ENCODE peak calls at places on chromosomes 7 and 10, in seven cellular contexts. S, Z, J, G, T, L and R are unnamed samples.

GRCh38 chr10:17038627-17039026 is 91.0 kb downstream of the CUBN start:
- DNase-seq in S (no peak), Z (no peak), J (no peak), G (no peak), T (no peak), L (no peak), R (peak)

GRCh38 chr7:152859781-152860191 is 100.2 kb downstream of the ACTR3B start:
- DNase-seq in S (peak), Z (no peak), J (no peak), G (no peak), T (no peak), L (peak), R (no peak)

GRCh38 chr7:18974803-18975202 is 142.6 kb downstream of the TWIST1 start:
- DNase-seq in S (peak), Z (no peak), J (no peak), G (no peak), T (peak), L (peak), R (peak)

GRCh38 chr7:22660293-22660692 is 66.7 kb upstream of the IL6 start:
- DNase-seq in S (no peak), Z (no peak), J (no peak), G (no peak), T (no peak), L (no peak), R (no peak)

GRCh38 chr10:95767884-95768556 is 12.1 kb downstream of the ENTPD1 start:
- DNase-seq in S (no peak), Z (no peak), J (peak), G (no peak), T (peak), L (peak), R (peak)

GRCh38 chr7:92680458-92680857 is 90.3 kb upstream of the FAM133B start:
- DNase-seq in S (no peak), Z (no peak), J (no peak), G (no peak), T (peak), L (peak), R (peak)

GRCh38 chr10:110144526-110144925 is 62.9 kb upstream of the MXI1 start:
- DNase-seq in S (no peak), Z (no peak), J (no peak), G (no peak), T (no peak), L (no peak), R (peak)

GRCh38 chr10:106224676-106225075 is 939.8 kb downstream of the SORCS1 start:
- DNase-seq in S (no peak), Z (no peak), J (no peak), G (no peak), T (no peak), L (peak), R (peak)

GRCh38 chr7:127887096-127887495 is 144.1 kb downstream of the LRRC4 start:
- DNase-seq in S (no peak), Z (no peak), J (no peak), G (no peak), T (no peak), L (no peak), R (no peak)

GRCh38 chr7:48041665-48041995 is 6.3 kb downstream of the C7orf57 start:
- DNase-seq in S (peak), Z (no peak), J (no peak), G (no peak), T (no peak), L (peak), R (peak)

GRCh38 chr10:96497391-96497790 is 16.3 kb downstream of the TLL2 start:
- DNase-seq in S (no peak), Z (no peak), J (no peak), G (no peak), T (no peak), L (no peak), R (no peak)

GRCh38 chr10:86481761-86482160 is 39.8 kb downstream of the WAPL start:
- DNase-seq in S (no peak), Z (no peak), J (no peak), G (no peak), T (no peak), L (no peak), R (no peak)

GRCh38 chr7:97039374-97040065 is 14.9 kb upstream of the DLX5 start:
- DNase-seq in S (no peak), Z (no peak), J (no peak), G (no peak), T (no peak), L (no peak), R (no peak)

GRCh38 chr10:128751284-128751683 is 625.1 kb upstream of the MKI67 start:
- DNase-seq in S (no peak), Z (no peak), J (no peak), G (no peak), T (no peak), L (no peak), R (no peak)

GRCh38 chr7:70632400-70632799 is 499.5 kb upstream of the GALNT17 start:
- DNase-seq in S (no peak), Z (no peak), J (no peak), G (no peak), T (no peak), L (no peak), R (no peak)

GRCh38 chr7:41491752-41492405 is 211.0 kb downstream of the INHBA start:
- DNase-seq in S (no peak), Z (no peak), J (no peak), G (no peak), T (no peak), L (no peak), R (no peak)

GRCh38 chr10:115295213-115295805 is 202.1 kb downstream of the ATRNL1 start:
- DNase-seq in S (no peak), Z (no peak), J (peak), G (no peak), T (no peak), L (no peak), R (no peak)

GRCh38 chr7:132406039-132406438 is 170.2 kb downstream of the PLXNA4 start:
- DNase-seq in S (no peak), Z (no peak), J (no peak), G (no peak), T (no peak), L (no peak), R (peak)

GRCh38 chr10:84427903-84428650 is 99.7 kb downstream of the CCSER2 start:
- DNase-seq in S (no peak), Z (no peak), J (peak), G (no peak), T (no peak), L (peak), R (peak)

GRCh38 chr10:79904671-79905321 is 44.1 kb downstream of the SFTPD start:
- DNase-seq in S (peak), Z (peak), J (peak), G (peak), T (peak), L (peak), R (peak)

GRCh38 chr7:128236924-128237586 is 4.0 kb upstream of the LEP start:
- DNase-seq in S (peak), Z (no peak), J (no peak), G (peak), T (peak), L (peak), R (peak)

GRCh38 chr10:113820507-113820906 is 33.4 kb downstream of the DCLRE1A start:
- DNase-seq in S (no peak), Z (no peak), J (no peak), G (no peak), T (no peak), L (peak), R (no peak)